ENCODE peak calls at places on chromosomes 16 and 17, in six cellular contexts. I is CD4-positive, alpha-beta T cell; S is mammary epithelial cell; U is type B pancreatic cell; C is BJ; P is left ventricle myocardium inferior. J is an unnamed sample.

GRCh38 chr17:47120521-47121095 is 68.5 kb downstream of the CDC27 start:
- DNase-seq in P (no peak), I (no peak), C (peak), S (no peak), U (no peak), J (no peak)

GRCh38 chr16:280991-281659 is 734 bp downstream of the ARHGDIG start:
- DNase-seq in U (no peak), C (no peak), S (no peak), P (no peak), I (no peak), J (no peak)

GRCh38 chr17:3894927-3895343 is 2.1 kb upstream of the CAMKK1 start:
- DNase-seq in P (no peak), I (no peak), U (no peak), C (no peak), S (no peak), J (no peak)

GRCh38 chr17:8362651-8363332 is 13.7 kb downstream of the KRABD2 start:
- DNase-seq in I (no peak), P (no peak), U (no peak), C (no peak), S (peak), J (no peak)

GRCh38 chr17:4833941-4834501 is 881 bp downstream of the MINK1 start:
- DNase-seq in U (no peak), P (no peak), S (peak), I (no peak), C (no peak), J (no peak)

GRCh38 chr17:74715144-74715543 is 2.4 kb upstream of the CD300LF start:
- DNase-seq in S (no peak), P (no peak), C (no peak), I (no peak), U (no peak), J (no peak)

GRCh38 chr17:10802487-10803284 is 1.2 kb downstream of the TMEM238L start:
- DNase-seq in I (no peak), U (no peak), C (no peak), S (no peak), P (no peak), J (no peak)

GRCh38 chr16:66421891-66422290 is 5.2 kb upstream of the BEAN1 start:
- DNase-seq in I (no peak), C (no peak), S (no peak), U (no peak), P (no peak), J (no peak)

GRCh38 chr16:49085689-49086088 is 195.9 kb downstream of the CBLN1 start:
- DNase-seq in C (no peak), I (no peak), S (no peak), U (no peak), P (no peak), J (no peak)

GRCh38 chr16:54077412-54077821 is 209.2 kb downstream of the IRX3 start:
- DNase-seq in P (no peak), I (no peak), U (no peak), S (peak), C (no peak), J (no peak)

GRCh38 chr17:52606098-52606497 is 447.6 kb upstream of the CA10 start:
- DNase-seq in I (no peak), C (no peak), P (no peak), S (peak), U (no peak), J (no peak)

GRCh38 chr17:19019041-19019941 is 14.7 kb upstream of the FAM83G start:
- DNase-seq in P (peak), I (no peak), C (no peak), U (no peak), S (no peak), J (no peak)

GRCh38 chr17:27038676-27039075 is 255.2 kb upstream of the WSB1 start:
- DNase-seq in P (no peak), C (no peak), U (no peak), I (no peak), S (no peak), J (no peak)

GRCh38 chr17:4625181-4625601 is 16.3 kb downstream of the ALOX15 start:
- DNase-seq in U (no peak), I (no peak), S (no peak), C (no peak), P (no peak), J (no peak)

GRCh38 chr17:9703781-9704082 is 58.4 kb downstream of the USP43 start:
- DNase-seq in U (no peak), P (no peak), C (no peak), S (no peak), I (no peak), J (no peak)

GRCh38 chr17:41633498-41634197 is 9.3 kb upstream of the KRT17 start:
- DNase-seq in U (no peak), I (no peak), C (no peak), P (no peak), S (no peak), J (no peak)

GRCh38 chr16:51490866-51491265 is 339.8 kb upstream of the SALL1 start:
- DNase-seq in C (no peak), U (no peak), S (no peak), I (no peak), P (no peak), J (no peak)

GRCh38 chr17:41416478-41416877 is 7.9 kb downstream of the KRT37 start:
- DNase-seq in I (no peak), P (no peak), S (no peak), U (no peak), C (no peak), J (no peak)

GRCh38 chr16:80287674-80288073 is 253.1 kb upstream of the DYNLRB2 start:
- DNase-seq in P (no peak), I (no peak), C (no peak), U (no peak), S (no peak), J (no peak)

GRCh38 chr16:31050280-31051030 is 17.1 kb downstream of the STX4 start:
- DNase-seq in C (no peak), P (no peak), U (no peak), I (no peak), S (no peak), J (no peak)

GRCh38 chr16:28538733-28539596 is at the start of gene NUPR1:
- DNase-seq in P (peak), I (no peak), U (no peak), S (peak), C (peak), J (no peak)

GRCh38 chr16:59088401-59088800 is 354.3 kb upstream of the GOT2 start:
- DNase-seq in I (no peak), S (no peak), U (no peak), P (no peak), C (no peak), J (no peak)

GRCh38 chr16:31190061-31190460 is 10.1 kb downstream of the FUS start:
- DNase-seq in S (no peak), C (no peak), I (no peak), P (no peak), U (no peak), J (no peak)

GRCh38 chr17:43915561-43915960 is 8.2 kb upstream of the MPP2 start:
- DNase-seq in U (no peak), C (no peak), P (no peak), S (no peak), I (no peak), J (no peak)

GRCh38 chr17:81397314-81398169 is 2.3 kb downstream of the BAHCC1 start:
- DNase-seq in S (peak), P (no peak), U (peak), C (no peak), I (no peak), J (no peak)

GRCh38 chr16:2008009-2008526 is 1.6 kb downstream of the ZNF598 start:
- DNase-seq in U (no peak), C (peak), I (no peak), P (peak), S (peak), J (no peak)

GRCh38 chr16:66930189-66930588 is 4.0 kb downstream of the CIAO2B start:
- DNase-seq in P (no peak), C (no peak), I (no peak), S (peak), U (no peak), J (no peak)

GRCh38 chr17:51150932-51151331 is 2.4 kb upstream of the NME1 start:
- DNase-seq in S (no peak), C (no peak), I (no peak), U (no peak), P (no peak), J (no peak)

GRCh38 chr17:62919388-62919787 is 46.6 kb upstream of the TANC2 start:
- DNase-seq in I (no peak), P (no peak), U (no peak), C (no peak), S (peak), J (no peak)

GRCh38 chr16:65521685-65522338 is 399.9 kb upstream of the CDH11 start:
- DNase-seq in U (no peak), S (no peak), P (no peak), I (no peak), C (no peak), J (no peak)

GRCh38 chr17:32813021-32813420 is 63.9 kb downstream of the MYO1D start:
- DNase-seq in S (peak), I (no peak), U (no peak), C (no peak), P (no peak), J (no peak)

GRCh38 chr17:44029736-44030135 is 15.0 kb upstream of the TMEM101 start:
- DNase-seq in U (no peak), I (no peak), S (no peak), C (no peak), P (no peak), J (no peak)

GRCh38 chr17:71821512-71821911 is 299.3 kb upstream of the SOX9 start:
- DNase-seq in I (no peak), S (no peak), P (no peak), C (no peak), U (no peak), J (no peak)

GRCh38 chr17:66647391-66647983 is 187.4 kb upstream of the CACNG5 start:
- DNase-seq in P (no peak), S (no peak), U (no peak), C (no peak), I (no peak), J (no peak)

GRCh38 chr17:57293077-57293476 is 36.8 kb downstream of the MSI2 start:
- DNase-seq in C (no peak), I (no peak), P (peak), S (peak), U (no peak), J (no peak)

GRCh38 chr16:50928065-50928464 is 186.2 kb downstream of the CYLD start:
- DNase-seq in I (no peak), P (no peak), U (no peak), S (peak), C (no peak), J (no peak)

GRCh38 chr17:62109378-62109902 is 44.4 kb upstream of the MED13 start:
- DNase-seq in P (no peak), U (no peak), S (peak), C (no peak), I (peak), J (no peak)

GRCh38 chr16:58651965-58652348 is 22.3 kb upstream of the CNOT1 start:
- DNase-seq in C (no peak), S (peak), I (no peak), P (no peak), U (no peak), J (no peak)

GRCh38 chr17:29384901-29385300 is 5.3 kb upstream of the TAOK1 start:
- DNase-seq in P (no peak), S (peak), U (no peak), C (no peak), I (no peak), J (no peak)
- TF ChIP-seq CTCF in P (no peak), S (no peak), U (no peak), C (no peak), I (no peak), J (no peak)

GRCh38 chr17:17934214-17934613 is 38.0 kb downstream of the TOM1L2 start:
- DNase-seq in U (no peak), I (no peak), P (no peak), C (no peak), S (no peak), J (no peak)
- TF ChIP-seq CTCF in U (no peak), I (no peak), P (no peak), C (no peak), S (no peak), J (no peak)

DNA sequence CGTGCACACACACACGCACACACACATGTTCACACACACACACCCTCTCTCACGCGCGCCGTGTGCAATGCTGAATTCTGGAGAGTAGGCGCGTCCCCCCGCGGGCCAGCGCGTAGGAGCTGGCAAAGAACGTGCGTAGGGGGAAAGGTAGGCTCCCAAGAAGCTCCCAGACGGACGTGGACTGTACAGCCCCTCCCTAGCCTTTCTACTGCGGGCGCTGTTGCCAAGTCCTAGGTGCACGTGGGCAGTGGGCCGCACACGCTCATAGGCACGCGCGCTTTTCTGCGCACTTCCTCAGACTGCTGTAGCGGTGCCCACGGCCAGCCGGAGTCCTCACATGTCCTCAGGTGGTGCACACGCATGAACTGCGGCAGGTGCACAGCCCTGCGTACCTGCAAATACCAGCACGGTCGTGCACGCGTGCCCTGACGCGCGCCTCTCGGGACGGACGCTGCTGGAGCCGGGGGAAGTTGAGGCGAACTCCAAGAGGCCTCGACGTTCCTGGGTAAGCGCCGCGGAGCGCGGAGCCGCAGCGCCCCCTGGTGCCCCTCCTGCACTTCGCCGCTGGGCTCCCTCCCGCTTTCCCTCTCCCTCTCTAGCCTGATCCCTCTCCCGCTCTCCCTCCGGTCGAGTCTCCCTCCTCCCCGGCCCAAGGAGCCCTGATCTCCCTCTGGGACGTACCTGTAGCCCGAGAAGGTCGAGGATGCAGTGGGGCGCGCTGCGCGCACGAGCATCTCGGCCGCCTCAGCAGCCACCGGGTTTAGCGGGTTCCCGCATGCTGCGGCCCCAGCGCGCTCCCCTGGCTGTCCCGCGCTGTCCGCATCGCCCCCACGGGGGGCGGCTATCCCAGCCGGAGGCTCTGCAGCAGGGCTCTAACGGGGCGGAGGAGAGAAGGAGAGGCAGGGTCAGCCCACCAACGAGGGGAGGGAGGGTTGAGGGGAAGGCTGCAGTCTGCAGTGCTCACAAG is 749 bp downstream of the GRIN2A start:
- DNase-seq in S (peak), C (no peak), U (peak), P (peak), I (no peak), J (no peak)
- TF ChIP-seq CTCF in S (peak), C (peak), U (peak), P (peak), I (peak), J (peak)

GRCh38 chr17:75819116-75819515 is 25.1 kb downstream of the UNC13D start:
- DNase-seq in I (no peak), U (no peak), S (no peak), C (no peak), P (no peak), J (no peak)
- TF ChIP-seq CTCF in I (no peak), U (no peak), S (no peak), C (no peak), P (no peak), J (no peak)

GRCh38 chr16:83792391-83792790 is 15.4 kb upstream of the HSBP1 start:
- DNase-seq in U (no peak), C (no peak), P (no peak), S (no peak), I (no peak), J (no peak)
- TF ChIP-seq CTCF in U (no peak), C (no peak), P (no peak), S (no peak), I (no peak), J (no peak)

GRCh38 chr16:7651803-7652570 is 319.3 kb downstream of the RBFOX1 start:
- DNase-seq in S (no peak), I (no peak), U (no peak), P (no peak), C (no peak), J (no peak)
- TF ChIP-seq CTCF in S (no peak), I (no peak), U (no peak), P (no peak), C (no peak), J (no peak)

GRCh38 chr16:84630446-84631152 is 12.7 kb upstream of the COTL1 start:
- DNase-seq in C (no peak), U (no peak), S (no peak), P (no peak), I (no peak), J (no peak)

GRCh38 chr16:84630009-84630408 is 12.1 kb upstream of the COTL1 start:
- DNase-seq in S (no peak), P (no peak), I (no peak), C (no peak), U (no peak), J (no peak)

GRCh38 chr16:84628226-84628731 is 10.4 kb upstream of the COTL1 start:
- DNase-seq in S (no peak), C (no peak), U (no peak), I (no peak), P (no peak), J (no peak)

GRCh38 chr16:84629580-84629979 is 11.7 kb upstream of the COTL1 start:
- DNase-seq in U (no peak), P (no peak), I (no peak), S (no peak), C (no peak), J (no peak)

GRCh38 chr16:84625556-84625955 is 7.7 kb upstream of the COTL1 start:
- DNase-seq in S (no peak), P (no peak), C (no peak), I (no peak), U (no peak), J (no peak)
- TF ChIP-seq CTCF in S (no peak), P (no peak), C (no peak), I (no peak), U (no peak), J (no peak)

GRCh38 chr16:56789360-56789759 is 59.4 kb downstream of the NUP93 start:
- DNase-seq in C (no peak), I (peak), U (no peak), P (no peak), S (peak), J (no peak)
- TF ChIP-seq CTCF in C (peak), I (no peak), U (peak), P (peak), S (peak), J (no peak)